ENCODE peak calls at places on chromosomes 5 and 9, in eight cellular contexts. A is GM23248, F is brain microvascular endothelial cell, O is A673, T is AG10803, X is skeletal muscle cell, Y is H7, C is heart left ventricle. P is an unnamed sample.
A peak's percentile ranks its signal among the peaks of the same experiment; 100 is the strongest.

GRCh38 chr5:87393331-87393730 is 19.4 kb downstream of the CCNH start:
- DNase-seq in O (peak; percentile 7), X (peak; percentile 43), F (no peak), C (no peak), T (peak; percentile 91), A (peak; percentile 87), Y (no peak), P (peak; percentile 64)

GRCh38 chr5:32311404-32312193 is 1.1 kb downstream of the MTMR12 start:
- DNase-seq in A (peak; percentile 57), T (peak; percentile 41), F (no peak), Y (peak; percentile 62), X (no peak), O (peak; percentile 36), C (no peak), P (no peak)

GRCh38 chr9:22041792-22042191 is 32.7 kb upstream of the CDKN2B start:
- DNase-seq in C (no peak), X (no peak), O (no peak), Y (no peak), F (no peak), A (peak; percentile 47), T (peak; percentile 64), P (no peak)

GRCh38 chr5:110590187-110590586 is 136.3 kb downstream of the TMEM232 start:
- DNase-seq in O (peak; percentile 24), T (peak; percentile 18), Y (peak; percentile 0), X (no peak), C (no peak), F (peak; percentile 11), A (peak; percentile 50), P (peak; percentile 3)

GRCh38 chr9:70861376-70861775 is 260.0 kb downstream of the TRPM3 start:
- DNase-seq in O (no peak), C (no peak), T (no peak), Y (no peak), A (no peak), F (no peak), X (no peak), P (no peak)

GRCh38 chr9:116027096-116027495 is 126.5 kb upstream of the PAPPA start:
- DNase-seq in C (no peak), A (peak; percentile 32), X (no peak), Y (no peak), O (peak; percentile 62), T (peak; percentile 61), F (peak; percentile 18), P (no peak)

GRCh38 chr9:131623655-131624330 is 78.5 kb downstream of the PRRT1B start:
- DNase-seq in A (no peak), O (no peak), F (no peak), Y (no peak), X (no peak), T (no peak), C (no peak), P (no peak)

GRCh38 chr5:67244345-67244793 is 47.8 kb upstream of the CD180 start:
- DNase-seq in Y (no peak), C (peak; percentile 63), F (no peak), T (no peak), A (no peak), O (peak; percentile 40), X (no peak), P (no peak)

GRCh38 chr9:87642330-87643110 is 83.4 kb upstream of the CTSL start:
- DNase-seq in F (no peak), X (no peak), C (no peak), O (no peak), A (no peak), Y (no peak), T (no peak), P (no peak)

GRCh38 chr5:27020965-27021364 is 17.4 kb downstream of the CDH9 start:
- DNase-seq in C (no peak), F (no peak), O (peak; percentile 31), A (peak; percentile 20), T (peak; percentile 3), Y (no peak), X (no peak), P (no peak)

GRCh38 chr9:33375238-33375840 is 27.0 kb downstream of the AQP7 start:
- DNase-seq in T (no peak), Y (peak; percentile 47), C (no peak), F (no peak), A (no peak), O (no peak), X (no peak), P (no peak)
- H3K4me3 ChIP-seq in T (no peak overlapping the region), Y (no peak overlapping the region), C (peak overlapping the region; percentile 18), F (peak overlapping the region; percentile 22), A (no peak overlapping the region), O (no peak overlapping the region), X (no peak overlapping the region), P (no peak overlapping the region)

GRCh38 chr5:36242534-36243144 is 914 bp upstream of the NADK2 start:
- DNase-seq in F (no peak), O (no peak), T (no peak), X (no peak), Y (peak; percentile 16), A (no peak), C (no peak), P (no peak)
- H3K4me3 ChIP-seq in F (peak overlapping the region; percentile 79), O (peak overlapping the region; percentile 84), T (peak overlapping the region; percentile 77), X (peak overlapping the region; percentile 84), Y (peak overlapping the region; percentile 39), A (peak overlapping the region; percentile 81), C (peak overlapping the region; percentile 87), P (peak overlapping the region; percentile 93)

GRCh38 chr5:120808606-120809005 is 344.5 kb downstream of the PRR16 start:
- DNase-seq in O (no peak), F (peak; percentile 29), Y (no peak), T (no peak), C (no peak), A (no peak), X (no peak), P (no peak)

GRCh38 chr5:120806132-120806531 is 342.0 kb downstream of the PRR16 start:
- DNase-seq in F (peak; percentile 19), X (peak; percentile 51), Y (no peak), O (peak; percentile 29), C (no peak), T (peak; percentile 56), A (peak; percentile 53), P (peak; percentile 16)

GRCh38 chr5:120808135-120808534 is 344.0 kb downstream of the PRR16 start:
- DNase-seq in O (peak; percentile 0), C (no peak), X (no peak), F (no peak), Y (no peak), T (peak; percentile 40), A (no peak), P (no peak)

DNA sequence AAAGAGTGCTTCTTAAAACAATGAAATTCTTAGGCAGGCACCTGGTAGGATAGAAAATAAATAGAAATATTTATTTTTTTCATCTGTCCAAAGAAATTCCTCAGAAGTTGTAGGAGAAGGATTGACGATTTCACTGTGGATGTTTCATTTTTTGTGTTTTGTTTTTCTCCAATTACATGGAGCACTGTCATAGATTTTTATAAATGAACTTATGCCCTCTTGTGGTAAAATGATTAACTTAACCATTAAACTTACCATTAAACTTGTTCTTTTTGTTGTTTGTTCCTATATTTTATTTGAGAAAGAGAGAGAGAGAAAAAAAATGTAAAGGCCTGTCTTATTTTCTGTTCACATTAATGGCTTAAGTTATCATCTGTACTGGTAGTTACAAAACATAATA is 339.2 kb downstream of the PRR16 start:
- DNase-seq in X (no peak), C (no peak), O (peak; percentile 13), T (peak; percentile 49), A (peak; percentile 63), F (no peak), Y (no peak), P (no peak)
- H3K4me3 ChIP-seq in X (no peak overlapping the region), C (no peak overlapping the region), O (no peak overlapping the region), T (no peak overlapping the region), A (peak overlapping the region; percentile 64), F (no peak overlapping the region), Y (no peak overlapping the region), P (no peak overlapping the region)

DNA sequence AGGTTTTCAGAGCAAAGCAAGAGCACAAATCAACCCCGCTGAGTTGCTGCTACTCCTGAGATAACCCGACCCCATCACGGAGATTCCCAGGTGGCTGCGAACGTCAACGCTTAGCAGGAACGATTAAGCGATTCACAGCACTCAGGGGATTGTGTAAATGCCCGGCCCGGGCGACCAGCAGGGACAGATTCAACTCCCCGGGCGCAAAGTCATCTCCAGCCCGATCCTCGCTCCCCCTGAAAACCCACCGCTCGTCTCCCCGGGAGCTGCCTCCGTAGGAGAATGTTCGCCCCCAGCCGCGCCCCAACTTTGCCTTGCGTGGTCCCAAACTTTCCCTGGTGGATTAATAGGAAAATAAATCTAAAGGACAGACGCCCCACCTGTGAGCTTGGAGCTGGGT is 685 bp downstream of the SLC24A2 start:
- DNase-seq in C (no peak), T (no peak), O (no peak), A (no peak), X (no peak), F (no peak), Y (peak; percentile 78), P (no peak)
- H3K4me3 ChIP-seq in C (peak overlapping the region; percentile 40), T (no peak overlapping the region), O (no peak overlapping the region), A (no peak overlapping the region), X (no peak overlapping the region), F (no peak overlapping the region), Y (peak overlapping the region; percentile 62), P (no peak overlapping the region)

GRCh38 chr9:92147030-92147853 is 32.0 kb upstream of the SPTLC1 start:
- DNase-seq in C (peak; percentile 75), O (no peak), T (peak; percentile 91), Y (peak; percentile 56), F (peak; percentile 98), A (peak; percentile 92), X (peak; percentile 81), P (peak; percentile 62)
- H3K4me3 ChIP-seq in C (peak overlapping the region; percentile 12), O (no peak overlapping the region), T (no peak overlapping the region), Y (no peak overlapping the region), F (no peak overlapping the region), A (peak overlapping the region; percentile 27), X (no peak overlapping the region), P (no peak overlapping the region)

DNA sequence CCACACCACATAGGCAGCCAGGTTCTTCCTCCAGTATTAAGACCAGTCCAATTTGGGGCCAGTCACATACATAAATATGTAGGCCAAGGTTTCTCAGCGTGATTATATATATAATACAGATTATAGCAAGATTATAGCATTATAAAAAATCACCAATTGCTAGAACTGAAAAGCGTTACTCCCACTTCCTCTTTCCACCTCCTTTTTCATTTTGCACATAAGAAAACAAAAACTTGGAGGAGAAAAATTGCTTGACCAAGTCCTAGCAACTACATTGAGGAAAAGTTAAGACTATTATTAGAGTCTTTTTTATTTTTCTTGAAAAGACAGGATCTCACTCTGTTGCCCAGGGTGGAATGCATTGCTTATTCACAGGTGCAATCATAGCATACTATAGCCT is 262.7 kb upstream of the KCNN2 start:
- DNase-seq in Y (no peak), F (no peak), T (no peak), O (no peak), C (no peak), X (no peak), A (no peak), P (no peak)
- H3K4me3 ChIP-seq in Y (no peak overlapping the region), F (no peak overlapping the region), T (no peak overlapping the region), O (no peak overlapping the region), C (no peak overlapping the region), X (no peak overlapping the region), A (no peak overlapping the region), P (no peak overlapping the region)

DNA sequence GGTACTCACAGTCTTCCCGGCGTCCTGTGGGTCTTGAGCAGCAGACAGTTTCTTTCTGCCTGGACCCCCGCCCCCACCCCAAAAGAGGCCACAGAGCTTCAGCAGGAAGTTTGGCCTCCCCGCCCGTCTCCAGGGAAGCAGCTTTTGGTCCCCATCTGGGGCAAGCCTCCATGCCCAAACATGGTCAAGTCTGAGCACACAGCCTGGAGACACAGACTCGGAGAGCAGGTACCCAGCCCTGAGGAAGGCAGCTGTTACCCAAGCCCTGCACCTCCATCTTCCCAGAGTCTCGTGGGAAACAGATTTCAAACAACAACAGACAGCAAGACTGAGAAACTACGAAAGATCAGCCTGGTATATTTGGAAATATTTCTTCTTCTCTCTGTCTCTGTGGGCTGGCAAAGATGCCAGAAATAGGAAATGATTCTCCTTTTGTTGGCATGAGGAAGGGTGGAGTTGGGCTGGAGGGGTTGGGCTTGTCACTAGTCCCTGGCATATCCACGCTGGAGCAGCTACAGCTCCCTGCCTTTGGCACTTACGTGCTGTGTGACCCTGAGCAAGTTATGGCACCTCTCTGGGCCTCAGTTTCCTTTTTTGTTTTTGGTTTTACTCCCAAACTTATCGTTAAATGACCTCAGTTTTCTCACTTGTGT is at the start of gene KCNMB1:
- DNase-seq in T (no peak), Y (no peak), F (no peak), O (no peak), A (peak; percentile 12), X (no peak), C (no peak), P (no peak)
- H3K4me3 ChIP-seq in T (no peak within 1 kb of the TSS), Y (no peak within 1 kb of the TSS), F (no peak within 1 kb of the TSS), O (no peak within 1 kb of the TSS), A (no peak within 1 kb of the TSS), X (no peak within 1 kb of the TSS), C (peak within 1 kb of the TSS; percentile 54), P (no peak within 1 kb of the TSS)

P was measured in AG09309.